ENCODE peak calls at places on chromosomes 2 and 18, in nine cellular contexts. J, E, V, C, R, P, F, H and I are unnamed samples.

GRCh38 chr2:60337142-60337497 is 216.3 kb downstream of the BCL11A start:
- DNase-seq in H (no peak), C (no peak), E (no peak), R (no peak), J (peak; percentile 52), P (no peak), F (no peak), V (peak; percentile 74), I (no peak)

GRCh38 chr18:261398-262073 is 6.3 kb downstream of the THOC1 start:
- DNase-seq in V (no peak), R (no peak), J (no peak), P (peak; percentile 6), F (peak; percentile 37), E (peak; percentile 56), C (no peak), H (peak; percentile 40), I (no peak)

GRCh38 chr2:54771166-54771565 is 47.7 kb downstream of the EML6 start:
- DNase-seq in V (no peak), C (peak; percentile 66), H (peak; percentile 80), J (no peak), R (no peak), E (no peak), F (peak; percentile 68), P (peak; percentile 78), I (peak; percentile 26)

GRCh38 chr18:39960545-39960944 is 1994.5 kb upstream of the PIK3C3 start:
- DNase-seq in J (no peak), R (no peak), H (peak; percentile 57), C (peak; percentile 85), V (no peak), F (peak; percentile 68), P (peak; percentile 56), E (no peak), I (peak; percentile 72)

GRCh38 chr2:188079176-188079575 is 212.5 kb upstream of the GULP1 start:
- DNase-seq in R (no peak), F (peak; percentile 95), V (no peak), J (no peak), C (peak; percentile 30), E (peak; percentile 74), P (peak; percentile 74), H (peak; percentile 76), I (peak; percentile 87)

GRCh38 chr2:28377984-28378678 is 14.5 kb upstream of the FOSL2 start:
- DNase-seq in C (peak; percentile 84), E (no peak), F (no peak), J (peak; percentile 41), P (no peak), V (no peak), H (no peak), R (peak; percentile 80), I (no peak)

GRCh38 chr18:12397793-12398192 is 9.9 kb upstream of the PRELID3A start:
- DNase-seq in F (no peak), R (no peak), H (no peak), E (no peak), V (no peak), P (no peak), C (no peak), J (no peak), I (no peak)

GRCh38 chr2:162301151-162301804 is 17.2 kb downstream of the IFIH1 start:
- DNase-seq in J (peak; percentile 74), E (peak; percentile 82), F (peak; percentile 60), R (peak; percentile 45), P (peak; percentile 84), H (peak; percentile 74), V (no peak), C (no peak), I (peak; percentile 88)

GRCh38 chr2:189252991-189253680 is 73.6 kb upstream of the COL5A2 start:
- DNase-seq in V (no peak), R (no peak), E (no peak), H (no peak), J (no peak), P (no peak), C (no peak), F (no peak), I (no peak)

GRCh38 chr2:112959109-112959591 is 18.7 kb upstream of the IL36G start:
- DNase-seq in E (peak; percentile 5), J (peak; percentile 18), P (peak; percentile 5), H (no peak), V (peak; percentile 53), R (no peak), F (no peak), C (no peak), I (no peak)

GRCh38 chr18:62457830-62458229 is 65.0 kb upstream of the ZCCHC2 start:
- DNase-seq in V (peak; percentile 58), E (no peak), P (no peak), C (no peak), H (no peak), F (no peak), R (no peak), J (peak; percentile 27), I (no peak)

GRCh38 chr2:85999131-85999831 is 106.4 kb downstream of the POLR1A start:
- DNase-seq in E (no peak), C (no peak), F (no peak), R (no peak), V (peak; percentile 20), H (no peak), J (no peak), P (peak; percentile 46), I (peak; percentile 86)

GRCh38 chr2:151551556-151551955 is 141.9 kb downstream of the RIF1 start:
- DNase-seq in C (no peak), R (no peak), H (no peak), V (no peak), P (no peak), E (no peak), F (no peak), J (no peak), I (no peak)

GRCh38 chr2:171475979-171476378 is 42.0 kb downstream of the DCAF17 start:
- DNase-seq in J (no peak), F (no peak), H (no peak), E (no peak), P (no peak), C (no peak), R (no peak), V (no peak), I (no peak)

GRCh38 chr2:157413342-157414035 is 30.4 kb downstream of the CYTIP start:
- DNase-seq in E (no peak), P (no peak), V (no peak), C (no peak), J (no peak), R (no peak), H (no peak), F (no peak), I (no peak)

GRCh38 chr2:28233070-28233718 is 159.5 kb upstream of the FOSL2 start:
- DNase-seq in C (no peak), E (peak; percentile 16), V (no peak), H (peak; percentile 31), P (no peak), F (peak; percentile 59), R (no peak), J (no peak), I (peak; percentile 23)

GRCh38 chr2:220076734-220077133 is 449.3 kb downstream of the SLC4A3 start:
- DNase-seq in C (peak; percentile 12), E (peak; percentile 95), R (no peak), F (peak; percentile 88), H (peak; percentile 95), J (peak; percentile 75), V (no peak), P (peak; percentile 60), I (peak; percentile 86)
- TF ChIP-seq CTCF in C (peak; percentile 49), E (peak; percentile 78), R (no peak), F (peak; percentile 75), H (peak; percentile 72), J (peak; percentile 57), V (peak; percentile 39), P (peak; percentile 49), I (peak; percentile 86)

GRCh38 chr2:6352906-6353515 is 512.7 kb downstream of the CMPK2 start:
- DNase-seq in E (peak; percentile 2), R (peak; percentile 57), V (peak; percentile 75), F (peak; percentile 58), J (peak; percentile 72), H (no peak), P (no peak), C (no peak), I (peak; percentile 64)
- TF ChIP-seq CTCF in E (peak; percentile 45), R (peak; percentile 62), V (peak; percentile 87), F (peak; percentile 80), J (peak; percentile 71), H (peak; percentile 33), P (no peak), C (peak; percentile 88), I (peak; percentile 81)

GRCh38 chr2:219434718-219435525 is at the start of gene SPEG:
- DNase-seq in P (no peak), V (peak; percentile 50), E (no peak), F (peak; percentile 23), C (no peak), H (no peak), J (peak; percentile 59), R (no peak), I (peak; percentile 59)

GRCh38 chr2:219435701-219436100 is 1.1 kb downstream of the SPEG start:
- DNase-seq in V (peak; percentile 28), P (no peak), F (no peak), R (no peak), E (no peak), J (no peak), C (no peak), H (no peak), I (no peak)

GRCh38 chr2:219434468-219434717 is 250 bp upstream of the SPEG start:
- DNase-seq in E (no peak), H (no peak), J (no peak), P (no peak), R (no peak), V (no peak), C (no peak), F (no peak), I (no peak)

GRCh38 chr2:219436491-219436890 is 1.8 kb downstream of the SPEG start:
- DNase-seq in J (no peak), R (no peak), F (no peak), V (no peak), E (no peak), H (no peak), P (no peak), C (no peak), I (no peak)

DNA sequence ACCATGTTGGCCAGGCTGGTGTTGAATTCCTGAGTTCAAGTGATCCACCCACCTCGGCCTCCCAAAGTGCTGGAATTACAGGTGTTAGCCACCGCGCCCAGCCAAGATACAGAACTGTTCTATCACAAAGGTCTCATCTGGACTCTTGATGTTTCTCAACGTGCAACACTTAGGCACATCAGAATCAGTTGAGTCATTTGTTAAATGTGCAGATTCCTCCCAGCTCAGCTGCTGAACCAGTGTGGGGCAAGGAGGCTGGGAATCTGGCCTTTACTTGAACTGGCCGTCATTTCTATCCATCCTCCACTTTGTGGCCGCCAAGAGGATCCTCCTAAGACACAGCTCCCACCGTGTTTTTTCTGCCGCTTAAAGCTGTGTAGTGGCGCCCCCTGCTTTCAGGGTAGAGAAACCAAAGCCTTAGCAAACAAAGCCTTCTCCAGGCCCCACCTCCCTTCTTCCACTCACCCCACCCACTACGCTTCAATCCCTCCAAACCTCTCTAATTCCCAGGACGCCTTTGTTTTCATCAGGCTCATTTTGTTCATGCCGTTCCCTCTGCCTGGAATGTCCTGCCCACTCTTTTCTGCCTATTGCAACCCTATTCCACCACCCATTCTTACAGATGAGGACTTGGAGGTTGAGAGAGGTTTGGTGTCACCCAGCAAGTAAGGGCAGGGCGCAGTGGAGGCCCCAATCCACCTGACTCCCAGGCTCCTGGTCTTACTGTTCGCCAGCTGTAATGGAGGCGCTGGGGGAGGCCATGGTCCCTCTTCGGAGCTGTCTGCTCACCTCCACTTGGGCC is 776 bp upstream of the SPEG start:
- DNase-seq in E (peak; percentile 61), R (no peak), H (peak; percentile 71), J (peak; percentile 83), V (peak; percentile 91), C (no peak), F (peak; percentile 67), P (peak; percentile 56), I (peak; percentile 86)
- TF ChIP-seq CTCF in E (peak; percentile 52), R (no peak), H (peak; percentile 47), J (peak; percentile 61), V (peak; percentile 87), C (peak; percentile 59), F (peak; percentile 57), P (peak; percentile 52), I (peak; percentile 75)

GRCh38 chr18:57190026-57190425 is 43.1 kb downstream of the BOD1L2 start:
- DNase-seq in R (no peak), F (no peak), H (no peak), P (no peak), E (no peak), J (no peak), V (no peak), C (no peak), I (no peak)
- TF ChIP-seq CTCF in R (no peak), F (no peak), H (no peak), P (no peak), E (no peak), J (no peak), V (no peak), C (no peak), I (no peak)